ENCODE peak calls at places on chromosomes 2 and 18, in nine cellular contexts. H is body of pancreas, C is A549, Y is ovary, Z is esophagus squamous epithelium, B is tibial nerve, S is transverse colon, F is suprapubic skin, D is IMR-90. E is an unnamed sample.

GRCh38 chr2:174012347-174013309 is 47.5 kb upstream of the SP3 start:
- DNase-seq in B (peak), F (peak), Z (peak), C (no peak), Y (peak), D (no peak), H (peak), S (peak), E (peak)

GRCh38 chr2:215601990-215602721 is 166.3 kb upstream of the FN1 start:
- DNase-seq in Z (no peak), Y (no peak), D (peak), F (no peak), C (no peak), S (no peak), H (no peak), B (no peak), E (no peak)

GRCh38 chr18:41939326-41939725 is 15.7 kb upstream of the PIK3C3 start:
- DNase-seq in B (no peak), C (no peak), F (no peak), S (no peak), H (no peak), Y (no peak), Z (no peak), D (peak), E (no peak)

GRCh38 chr2:46076251-46076650 is 221.0 kb upstream of the EPAS1 start:
- DNase-seq in S (no peak), B (no peak), H (no peak), Y (no peak), F (no peak), D (peak), C (no peak), Z (no peak), E (no peak)

GRCh38 chr2:173221081-173221695 is 133.5 kb upstream of the CDCA7 start:
- DNase-seq in F (no peak), S (no peak), Z (no peak), C (no peak), B (no peak), Y (no peak), H (no peak), D (no peak), E (no peak)

GRCh38 chr2:45734952-45735351 is 83.5 kb downstream of the PRKCE start:
- DNase-seq in Z (no peak), Y (no peak), H (no peak), D (no peak), F (no peak), B (no peak), C (no peak), S (no peak), E (no peak)

GRCh38 chr2:30165050-30165520 is 18.3 kb downstream of the YPEL5 start:
- DNase-seq in Z (no peak), D (peak), F (no peak), C (peak), S (peak), B (peak), H (peak), Y (no peak), E (peak)

GRCh38 chr2:69567157-69567908 is 76.2 kb downstream of the AAK1 start:
- DNase-seq in S (no peak), Z (no peak), C (peak), D (peak), B (no peak), F (no peak), Y (no peak), H (no peak), E (no peak)

GRCh38 chr2:199460101-199460671 is 2.4 kb upstream of the SATB2 start:
- DNase-seq in F (no peak), S (no peak), Z (no peak), Y (no peak), H (no peak), D (peak), B (peak), C (peak), E (no peak)

GRCh38 chr2:104976603-104977120 is 61.2 kb upstream of the MRPS9 start:
- DNase-seq in D (no peak), F (no peak), B (no peak), Z (no peak), S (peak), H (no peak), Y (no peak), C (peak), E (no peak)

GRCh38 chr2:216777637-216778273 is 82.1 kb downstream of the TNP1 start:
- DNase-seq in C (peak), B (no peak), Y (no peak), S (no peak), Z (no peak), D (peak), H (no peak), F (no peak), E (no peak)

GRCh38 chr2:79860233-79861058 is 347.6 kb downstream of the CTNNA2 start:
- DNase-seq in S (no peak), F (no peak), Z (no peak), D (peak), C (peak), Y (no peak), H (no peak), B (no peak), E (no peak)

GRCh38 chr18:35515460-35516130 is 17.8 kb upstream of the INO80C start:
- DNase-seq in D (no peak), H (no peak), S (no peak), C (no peak), Z (no peak), B (no peak), F (no peak), Y (no peak), E (no peak)

GRCh38 chr18:3286165-3286564 is 24.2 kb downstream of the MYL12B start:
- DNase-seq in H (no peak), B (no peak), Y (no peak), C (no peak), S (no peak), F (no peak), Z (no peak), D (no peak), E (no peak)

GRCh38 chr18:36809590-36810381 is 19.0 kb downstream of the TPGS2 start:
- DNase-seq in Z (no peak), B (no peak), H (peak), D (peak), C (peak), Y (no peak), F (no peak), S (peak), E (peak)

GRCh38 chr2:239938651-239939486 is 86.3 kb downstream of the NDUFA10 start:
- DNase-seq in Z (no peak), F (peak), C (no peak), Y (no peak), B (no peak), D (no peak), H (peak), S (no peak), E (no peak)

GRCh38 chr2:46554381-46554780 is 75.0 kb downstream of the TMEM247 start:
- DNase-seq in C (no peak), F (no peak), B (peak), D (no peak), H (no peak), Z (no peak), S (no peak), Y (no peak), E (peak)

GRCh38 chr2:25981596-25982272 is 563 bp downstream of the KIF3C start:
- DNase-seq in S (no peak), Y (peak), D (no peak), B (no peak), F (no peak), Z (no peak), H (no peak), C (no peak), E (no peak)

GRCh38 chr2:98959759-98960507 is 23.9 kb upstream of the CRACDL start:
- DNase-seq in F (no peak), Z (no peak), D (no peak), B (no peak), Y (no peak), S (no peak), H (no peak), C (no peak), E (no peak)

GRCh38 chr18:26474542-26474941 is 73.8 kb downstream of the KCTD1 start:
- DNase-seq in S (no peak), D (no peak), F (no peak), H (no peak), Z (no peak), Y (no peak), C (no peak), B (no peak), E (no peak)

GRCh38 chr2:64837925-64838641 is 151.1 kb upstream of the SLC1A4 start:
- DNase-seq in H (no peak), S (peak), C (peak), F (no peak), Z (no peak), B (no peak), Y (no peak), D (no peak), E (peak)

GRCh38 chr2:1494257-1494656 is 81.0 kb downstream of the TPO start:
- DNase-seq in Z (no peak), B (no peak), Y (no peak), D (no peak), H (no peak), C (no peak), S (no peak), F (peak), E (no peak)

GRCh38 chr2:7009207-7009911 is 92.1 kb downstream of the RNF144A start:
- DNase-seq in F (no peak), S (no peak), Z (no peak), B (no peak), D (no peak), C (no peak), Y (no peak), H (no peak), E (no peak)

GRCh38 chr2:186913870-186914269 is 64.9 kb upstream of the ZSWIM2 start:
- DNase-seq in Y (no peak), F (no peak), Z (no peak), C (no peak), B (no peak), H (no peak), D (no peak), S (no peak), E (no peak)

GRCh38 chr2:75707901-75708300 is 2.8 kb downstream of the GCFC2 start:
- DNase-seq in D (peak), Y (no peak), B (no peak), Z (no peak), H (no peak), F (no peak), S (no peak), C (no peak), E (no peak)

GRCh38 chr18:9619545-9619944 is 5.2 kb upstream of the PPP4R1 start:
- DNase-seq in S (no peak), C (no peak), D (peak), Z (no peak), B (no peak), F (no peak), H (no peak), Y (no peak), E (no peak)

GRCh38 chr2:162333968-162334367 is 10.0 kb upstream of the GCA start:
- DNase-seq in Y (no peak), F (no peak), Z (no peak), D (peak), C (peak), B (peak), H (peak), S (peak), E (no peak)

GRCh38 chr2:119160361-119160965 is 1.9 kb upstream of the C1QL2 start:
- DNase-seq in Z (no peak), S (no peak), D (no peak), F (no peak), H (no peak), Y (no peak), B (no peak), C (no peak), E (no peak)

GRCh38 chr2:64325852-64326577 is 127.9 kb upstream of the LGALSL start:
- DNase-seq in S (peak), D (no peak), Z (no peak), H (no peak), F (no peak), C (no peak), Y (no peak), B (no peak), E (no peak)

GRCh38 chr2:54559593-54560145 is 103.5 kb downstream of the SPTBN1 start:
- DNase-seq in Y (no peak), B (peak), S (peak), F (no peak), H (peak), D (peak), C (peak), Z (no peak), E (peak)
- TF ChIP-seq POLR2A in Y (no peak), B (peak), S (no peak), F (peak), H (no peak), D (peak), C (no peak), Z (no peak), E (peak)

GRCh38 chr18:45496746-45497145 is 118.5 kb upstream of the SLC14A2 start:
- DNase-seq in F (no peak), S (no peak), C (no peak), Y (no peak), D (no peak), Z (no peak), H (no peak), B (no peak), E (no peak)

GRCh38 chr18:45493830-45494229 is 121.4 kb upstream of the SLC14A2 start:
- DNase-seq in S (no peak), Z (no peak), Y (no peak), D (no peak), C (no peak), H (no peak), F (no peak), B (no peak), E (no peak)

GRCh38 chr18:45498270-45498625 is 117.0 kb upstream of the SLC14A2 start:
- DNase-seq in Z (no peak), S (no peak), H (no peak), B (no peak), D (no peak), C (no peak), Y (no peak), F (no peak), E (no peak)

GRCh38 chr18:45497595-45498269 is 117.5 kb upstream of the SLC14A2 start:
- DNase-seq in B (no peak), D (no peak), Z (no peak), S (no peak), F (no peak), Y (no peak), H (no peak), C (no peak), E (no peak)
- H3K27ac ChIP-seq in B (no peak), D (no peak), Z (no peak), S (no peak), F (no peak), Y (no peak), H (no peak), C (no peak), E (peak)

DNA sequence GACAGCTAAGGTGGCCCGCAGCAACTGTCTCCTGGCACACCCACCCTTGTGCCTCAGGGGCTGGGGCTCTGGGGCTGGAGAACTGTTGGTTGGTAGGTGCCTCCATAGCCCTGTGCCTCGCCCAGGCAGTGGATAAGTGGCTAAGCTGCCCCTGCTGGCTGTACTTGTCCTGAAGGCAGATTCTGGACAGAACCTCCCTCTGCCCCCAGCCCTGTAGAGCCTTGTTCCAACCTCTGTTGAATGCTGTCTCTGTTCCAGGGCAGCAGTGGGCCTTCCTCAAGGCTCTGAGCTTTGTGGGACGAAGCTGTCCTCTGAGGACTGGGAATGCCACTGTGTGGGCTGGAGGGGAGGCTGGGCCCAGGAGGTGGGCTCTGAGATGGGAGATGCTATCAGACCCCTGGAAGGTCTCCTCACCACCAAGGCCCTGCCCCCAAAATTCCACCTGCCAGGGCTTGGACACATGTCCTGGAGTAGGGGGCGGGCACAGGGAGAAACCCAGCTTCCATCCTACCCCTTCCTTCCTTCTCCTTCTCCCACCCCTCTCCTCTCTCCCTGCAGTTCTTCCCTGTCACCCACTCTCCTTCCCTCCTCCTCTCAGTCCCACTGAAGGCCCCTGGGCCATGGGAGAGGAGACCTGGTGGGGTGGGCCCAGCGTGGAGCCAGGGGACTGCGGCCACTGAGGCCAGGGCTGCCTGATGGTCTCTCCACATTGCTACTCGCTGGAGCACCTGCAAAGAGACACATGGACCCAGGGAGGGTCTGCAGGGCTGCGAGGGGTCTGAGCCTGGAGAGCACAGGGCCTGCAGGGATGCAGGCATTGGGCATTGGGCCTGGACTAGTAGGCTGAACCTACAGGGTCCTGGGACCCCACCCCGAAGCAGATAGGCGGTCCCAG is 1.7 kb upstream of the PDCD1 start:
- DNase-seq in S (no peak), C (no peak), B (no peak), H (peak), Y (no peak), D (no peak), F (peak), Z (no peak), E (peak)
- TF ChIP-seq CTCF in S (no peak), C (no peak), B (no peak), H (no peak), Y (no peak), D (no peak), F (no peak), Z (no peak), E (no peak)

GRCh38 chr2:88832256-88832991 is 141.0 kb downstream of the RPIA start:
- DNase-seq in H (no peak), C (no peak), D (no peak), Z (no peak), Y (no peak), B (no peak), S (peak), F (no peak), E (no peak)
- TF ChIP-seq POLR2A in H (no peak), C (no peak), D (no peak), Z (no peak), Y (no peak), B (no peak), S (no peak), F (no peak), E (no peak)

GRCh38 chr2:31253344-31254155 is 19.6 kb downstream of the EHD3 start:
- DNase-seq in Z (no peak), Y (no peak), H (no peak), F (no peak), S (no peak), D (no peak), C (no peak), B (no peak), E (no peak)
- H3K27ac ChIP-seq in Z (peak), Y (no peak), H (no peak), F (peak), S (no peak), D (no peak), C (no peak), B (peak), E (no peak)

E was measured in gastrocnemius medialis.